ENCODE peak calls at places on chromosomes 12 and 14, in seven cellular contexts. K, L, F, U, X, G and O are unnamed samples.

GRCh38 chr14:53791116-53791515 is 165.5 kb downstream of the BMP4 start:
- DNase-seq in K (no peak), L (no peak), F (no peak), U (no peak), X (no peak), G (no peak), O (no peak)

GRCh38 chr12:131309700-131310099 is 356.0 kb downstream of the ADGRD1 start:
- DNase-seq in K (no peak), L (no peak), F (no peak), U (no peak), X (no peak), G (no peak), O (no peak)

GRCh38 chr12:124579921-124580517 is 12.6 kb upstream of the NCOR2 start:
- DNase-seq in K (no peak), L (no peak), F (no peak), U (no peak), X (no peak), G (no peak), O (no peak)

GRCh38 chr12:69238589-69239285 is 632 bp upstream of the CPSF6 start:
- DNase-seq in K (no peak), L (no peak), F (no peak), U (no peak), X (no peak), G (no peak), O (no peak)

GRCh38 chr12:110577717-110578521 is 5.2 kb downstream of the PPTC7 start:
- DNase-seq in K (peak; percentile 69), L (no peak), F (peak; percentile 59), U (no peak), X (no peak), G (peak; percentile 99), O (peak; percentile 72)

GRCh38 chr14:90820958-90821357 is 4.7 kb upstream of the TTC7B start:
- DNase-seq in K (peak; percentile 21), L (no peak), F (no peak), U (peak; percentile 80), X (no peak), G (peak; percentile 92), O (peak; percentile 89)

GRCh38 chr12:39392154-39392925 is 50.6 kb downstream of the KIF21A start:
- DNase-seq in K (no peak), L (no peak), F (no peak), U (no peak), X (no peak), G (no peak), O (no peak)

GRCh38 chr14:78950654-78951053 is 780.5 kb downstream of the NRXN3 start:
- DNase-seq in K (peak; percentile 14), L (peak; percentile 64), F (no peak), U (no peak), X (no peak), G (no peak), O (no peak)

GRCh38 chr14:36508418-36509051 is 11.5 kb downstream of the NKX2-1 start:
- DNase-seq in K (no peak), L (no peak), F (no peak), U (no peak), X (no peak), G (no peak), O (no peak)

GRCh38 chr12:87217486-87217885 is 811.7 kb downstream of the C12orf50 start:
- DNase-seq in K (no peak), L (no peak), F (no peak), U (no peak), X (no peak), G (no peak), O (no peak)